ENCODE peak calls at places on chromosomes 3 and 15, in five cellular contexts. One of them, this sample, is unnamed.

GRCh38 chr3:105958237-105959000 is 89.6 kb upstream of the CBLB start:
- DNase-seq in Peyer's patch: no peak
- DNase-seq in fibroblast of lung: no peak
- DNase-seq in K562: no peak
- DNase-seq in NB4: no peak
- DNase-seq in this sample: no peak

GRCh38 chr3:171972965-171973364 is 66.4 kb upstream of the FNDC3B start:
- DNase-seq in Peyer's patch: no peak
- DNase-seq in fibroblast of lung: peak
- DNase-seq in K562: no peak
- DNase-seq in NB4: no peak
- DNase-seq in this sample: no peak

GRCh38 chr3:170467560-170467959 is 48.9 kb downstream of the CLDN11 start:
- DNase-seq in Peyer's patch: no peak
- DNase-seq in fibroblast of lung: no peak
- DNase-seq in K562: no peak
- DNase-seq in NB4: no peak
- DNase-seq in this sample: no peak

GRCh38 chr3:122793568-122794416 is at the start of gene HSPBAP1:
- DNase-seq in Peyer's patch: peak
- DNase-seq in fibroblast of lung: peak
- DNase-seq in K562: peak
- DNase-seq in NB4: peak
- DNase-seq in this sample: peak

GRCh38 chr3:13079510-13079909 is 6.3 kb upstream of the IQSEC1 start:
- DNase-seq in Peyer's patch: no peak
- DNase-seq in fibroblast of lung: no peak
- DNase-seq in K562: no peak
- DNase-seq in NB4: no peak
- DNase-seq in this sample: no peak

GRCh38 chr3:111072016-111072891 is 638 bp downstream of the NECTIN3 start:
- DNase-seq in Peyer's patch: no peak
- DNase-seq in fibroblast of lung: peak
- DNase-seq in K562: no peak
- DNase-seq in NB4: no peak
- DNase-seq in this sample: no peak

GRCh38 chr15:53746101-53746500 is 13.4 kb downstream of the WDR72 start:
- DNase-seq in Peyer's patch: no peak
- DNase-seq in fibroblast of lung: no peak
- DNase-seq in K562: no peak
- DNase-seq in NB4: no peak
- DNase-seq in this sample: no peak

GRCh38 chr3:4997946-4998345 is 18.7 kb downstream of the BHLHE40 start:
- DNase-seq in Peyer's patch: no peak
- DNase-seq in fibroblast of lung: no peak
- DNase-seq in K562: no peak
- DNase-seq in NB4: no peak
- DNase-seq in this sample: no peak

GRCh38 chr3:140056047-140056446 is 121.1 kb downstream of the CLSTN2 start:
- DNase-seq in Peyer's patch: no peak
- DNase-seq in fibroblast of lung: no peak
- DNase-seq in K562: no peak
- DNase-seq in NB4: peak
- DNase-seq in this sample: no peak

GRCh38 chr3:64890466-64890865 is 202.7 kb upstream of the ADAMTS9 start:
- DNase-seq in Peyer's patch: no peak
- DNase-seq in fibroblast of lung: no peak
- DNase-seq in K562: no peak
- DNase-seq in NB4: no peak
- DNase-seq in this sample: no peak

GRCh38 chr3:27589795-27590194 is 105.6 kb upstream of the SLC4A7 start:
- DNase-seq in Peyer's patch: no peak
- DNase-seq in fibroblast of lung: peak
- DNase-seq in K562: no peak
- DNase-seq in NB4: no peak
- DNase-seq in this sample: no peak

GRCh38 chr3:42529463-42529862 is 27.0 kb downstream of the VIPR1 start:
- DNase-seq in Peyer's patch: no peak
- DNase-seq in fibroblast of lung: no peak
- DNase-seq in K562: no peak
- DNase-seq in NB4: peak
- DNase-seq in this sample: no peak

GRCh38 chr15:83516935-83517334 is 69.8 kb downstream of the SH3GL3 start:
- DNase-seq in Peyer's patch: no peak
- DNase-seq in fibroblast of lung: peak
- DNase-seq in K562: no peak
- DNase-seq in NB4: no peak
- DNase-seq in this sample: no peak

GRCh38 chr3:93906245-93906644 is 67.5 kb downstream of the PROS1 start:
- DNase-seq in Peyer's patch: no peak
- DNase-seq in fibroblast of lung: no peak
- DNase-seq in K562: peak
- DNase-seq in NB4: no peak
- DNase-seq in this sample: no peak

GRCh38 chr3:63960048-63960711 is 48.0 kb upstream of the SCAANT1 start:
- DNase-seq in Peyer's patch: no peak
- DNase-seq in fibroblast of lung: peak
- DNase-seq in K562: peak
- DNase-seq in NB4: peak
- DNase-seq in this sample: peak

DNA sequence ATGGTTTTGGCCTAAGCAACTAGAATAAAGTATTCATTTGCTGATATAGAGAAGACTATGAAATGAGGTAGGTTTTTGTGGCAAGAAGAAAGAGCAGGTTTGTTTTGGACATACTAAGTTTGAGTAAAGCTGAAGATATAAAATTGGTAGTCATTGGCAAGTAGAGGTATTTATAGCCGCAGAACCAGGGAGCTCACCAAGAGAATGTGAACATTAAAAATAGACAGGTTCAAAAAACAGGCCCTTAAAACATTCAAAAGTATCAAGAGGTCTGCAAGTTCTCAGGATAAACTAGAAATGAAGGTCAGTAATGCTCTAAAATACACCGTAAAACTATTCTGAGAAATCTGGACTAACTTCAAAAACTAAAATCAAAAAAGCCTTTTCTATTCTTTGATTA is 240.7 kb downstream of the SCAPER start:
- DNase-seq in Peyer's patch: no peak
- DNase-seq in fibroblast of lung: no peak
- DNase-seq in K562: no peak
- DNase-seq in NB4: no peak
- DNase-seq in this sample: no peak
- H3K4me3 ChIP-seq in Peyer's patch: no peak
- H3K4me3 ChIP-seq in fibroblast of lung: no peak
- H3K4me3 ChIP-seq in K562: no peak
- H3K4me3 ChIP-seq in NB4: no peak
- H3K4me3 ChIP-seq in this sample: no peak

GRCh38 chr3:69020424-69020823 is 6.9 kb upstream of the EOGT start:
- DNase-seq in Peyer's patch: no peak
- DNase-seq in fibroblast of lung: no peak
- DNase-seq in K562: no peak
- DNase-seq in NB4: no peak
- DNase-seq in this sample: no peak
- TF ChIP-seq CTCF in Peyer's patch: no peak
- TF ChIP-seq CTCF in fibroblast of lung: peak
- TF ChIP-seq CTCF in K562: peak
- TF ChIP-seq CTCF in NB4: no peak
- TF ChIP-seq CTCF in this sample: no peak

DNA sequence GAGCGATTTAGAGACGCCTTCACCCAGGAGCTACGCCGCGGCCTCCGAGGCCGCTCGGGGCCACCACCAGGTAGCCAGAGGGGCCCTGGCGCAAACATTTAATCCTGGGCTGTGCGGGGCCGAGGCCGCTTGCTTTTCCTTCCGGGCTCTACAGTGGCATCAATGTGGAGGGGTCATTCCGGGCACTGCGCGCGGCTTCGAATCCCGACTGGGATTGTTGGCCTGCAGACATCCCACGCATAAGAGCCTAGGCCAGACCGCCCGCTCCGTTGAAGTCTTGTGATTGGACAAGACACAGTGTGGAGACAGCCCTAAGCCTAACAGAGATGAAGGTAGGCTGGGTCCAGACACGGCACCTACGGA is 568 bp upstream of the NCBP2 start:
- DNase-seq in Peyer's patch: no peak
- DNase-seq in fibroblast of lung: peak
- DNase-seq in K562: peak
- DNase-seq in NB4: no peak
- DNase-seq in this sample: no peak
- H3K4me3 ChIP-seq in Peyer's patch: peak
- H3K4me3 ChIP-seq in fibroblast of lung: peak
- H3K4me3 ChIP-seq in K562: peak
- H3K4me3 ChIP-seq in NB4: peak
- H3K4me3 ChIP-seq in this sample: peak

GRCh38 chr3:38843898-38844297 is 27.9 kb upstream of the SCN10A start:
- DNase-seq in Peyer's patch: no peak
- DNase-seq in fibroblast of lung: peak
- DNase-seq in K562: no peak
- DNase-seq in NB4: peak
- DNase-seq in this sample: peak
- TF ChIP-seq CTCF in Peyer's patch: peak
- TF ChIP-seq CTCF in fibroblast of lung: peak
- TF ChIP-seq CTCF in K562: peak
- TF ChIP-seq CTCF in NB4: peak
- TF ChIP-seq CTCF in this sample: peak

DNA sequence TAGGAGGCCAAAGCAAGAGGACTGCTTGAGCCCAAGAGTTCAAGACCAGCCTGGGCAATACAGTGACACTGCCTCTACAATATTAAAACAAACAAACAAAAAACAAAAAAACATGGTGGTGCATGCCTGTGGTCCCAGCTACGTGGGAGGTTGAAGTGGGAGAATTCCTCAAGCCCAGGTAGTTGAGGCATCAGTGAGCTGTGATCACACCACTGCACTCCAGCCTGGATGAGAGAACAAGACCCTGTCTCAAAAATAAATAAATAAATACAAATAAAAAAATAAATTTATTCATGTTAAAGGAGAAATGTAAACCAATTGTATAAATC is 200.6 kb downstream of the BCHE start:
- DNase-seq in Peyer's patch: no peak
- DNase-seq in fibroblast of lung: no peak
- DNase-seq in K562: no peak
- DNase-seq in NB4: no peak
- DNase-seq in this sample: no peak
- H3K4me3 ChIP-seq in Peyer's patch: no peak
- H3K4me3 ChIP-seq in fibroblast of lung: no peak
- H3K4me3 ChIP-seq in K562: no peak
- H3K4me3 ChIP-seq in NB4: no peak
- H3K4me3 ChIP-seq in this sample: no peak

DNA sequence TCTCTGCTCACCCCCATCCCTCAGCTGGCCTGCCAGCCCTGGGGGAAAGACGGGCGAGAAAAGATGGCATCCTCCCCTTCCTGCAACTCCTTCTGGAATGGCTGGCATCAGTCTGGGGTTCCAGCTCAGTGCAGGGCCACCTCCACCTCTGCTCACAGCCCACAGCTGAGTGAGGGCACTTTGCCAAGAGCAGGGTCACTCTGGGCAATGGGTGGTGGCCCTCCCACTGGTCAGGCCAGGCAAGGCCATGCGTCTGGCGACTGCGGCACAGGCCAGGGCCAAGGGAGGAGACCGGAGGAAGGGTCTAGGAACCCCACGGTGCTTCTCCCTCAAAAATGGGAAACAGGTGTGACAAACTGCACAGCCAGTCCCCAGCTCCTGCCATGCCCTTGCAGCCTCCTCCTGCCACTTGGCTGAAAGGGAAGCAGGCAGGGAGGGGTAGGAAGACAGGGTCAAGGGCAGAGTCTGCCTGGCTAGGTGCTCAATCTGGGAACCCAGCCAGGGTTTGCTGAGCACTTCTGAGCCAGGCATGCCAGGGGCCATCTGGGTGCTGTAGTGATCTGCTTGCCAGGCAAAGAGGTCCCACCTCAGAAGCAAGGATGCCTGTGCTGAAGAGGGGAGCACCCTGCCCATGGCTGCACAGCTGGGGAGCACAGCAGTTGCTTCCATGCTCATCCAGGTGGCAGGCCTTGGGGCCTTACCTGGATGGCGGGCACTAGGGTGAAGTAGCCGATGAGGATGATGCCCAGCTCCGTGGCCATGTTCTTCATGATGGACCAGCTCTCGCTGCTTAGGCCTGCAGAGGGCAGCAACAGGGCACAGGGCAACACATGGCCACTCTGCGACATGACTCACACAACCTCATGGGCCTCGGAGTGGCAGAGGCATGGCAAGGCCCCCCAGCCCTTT is 41.2 kb downstream of the PTPN23 start:
- DNase-seq in Peyer's patch: no peak
- DNase-seq in fibroblast of lung: no peak
- DNase-seq in K562: no peak
- DNase-seq in NB4: peak
- DNase-seq in this sample: no peak
- TF ChIP-seq CTCF in Peyer's patch: peak
- TF ChIP-seq CTCF in fibroblast of lung: peak
- TF ChIP-seq CTCF in K562: peak
- TF ChIP-seq CTCF in NB4: peak
- TF ChIP-seq CTCF in this sample: peak